ENCODE peak calls at places on chromosomes 11 and 22, in four cellular contexts. One of them, this sample, is unnamed.
A peak's percentile ranks its signal among the peaks of the same experiment; 100 is the strongest.

GRCh38 chr11:548700-549603 is 11.6 kb downstream of the LMNTD2 start:
- DNase-seq in nephron progenitor cell: peak; percentile 3
- DNase-seq in dorsolateral prefrontal cortex: no peak
- DNase-seq in cardiac muscle cell: no peak
- DNase-seq in this sample: no peak

GRCh38 chr22:36762687-36763260 is 13.1 kb downstream of the IFT27 start:
- DNase-seq in nephron progenitor cell: no peak
- DNase-seq in dorsolateral prefrontal cortex: peak; percentile 24
- DNase-seq in cardiac muscle cell: no peak
- DNase-seq in this sample: no peak

GRCh38 chr11:128523616-128524015 is 63.7 kb downstream of the ETS1 start:
- DNase-seq in nephron progenitor cell: no peak
- DNase-seq in dorsolateral prefrontal cortex: no peak
- DNase-seq in cardiac muscle cell: no peak
- DNase-seq in this sample: no peak

GRCh38 chr11:83193315-83194283 is at the start of gene ANKRD42:
- DNase-seq in nephron progenitor cell: peak; percentile 89
- DNase-seq in dorsolateral prefrontal cortex: peak; percentile 94
- DNase-seq in cardiac muscle cell: peak; percentile 98
- DNase-seq in this sample: peak; percentile 87

GRCh38 chr11:72234514-72234830 is 9.5 kb downstream of the PHOX2A start:
- DNase-seq in nephron progenitor cell: no peak
- DNase-seq in dorsolateral prefrontal cortex: no peak
- DNase-seq in cardiac muscle cell: no peak
- DNase-seq in this sample: no peak

GRCh38 chr22:19105867-19106802 is 16.1 kb downstream of the DGCR2 start:
- DNase-seq in nephron progenitor cell: no peak
- DNase-seq in dorsolateral prefrontal cortex: no peak
- DNase-seq in cardiac muscle cell: no peak
- DNase-seq in this sample: peak; percentile 57

GRCh38 chr11:93740031-93740801 is 1.1 kb downstream of the TAF1D start:
- DNase-seq in nephron progenitor cell: peak; percentile 16
- DNase-seq in dorsolateral prefrontal cortex: no peak
- DNase-seq in cardiac muscle cell: peak; percentile 20
- DNase-seq in this sample: no peak

GRCh38 chr11:128494418-128495332 is 92.7 kb downstream of the ETS1 start:
- DNase-seq in nephron progenitor cell: no peak
- DNase-seq in dorsolateral prefrontal cortex: no peak
- DNase-seq in cardiac muscle cell: no peak
- DNase-seq in this sample: no peak

GRCh38 chr11:108872781-108873291 is 208.0 kb downstream of the DDX10 start:
- DNase-seq in nephron progenitor cell: no peak
- DNase-seq in dorsolateral prefrontal cortex: no peak
- DNase-seq in cardiac muscle cell: no peak
- DNase-seq in this sample: no peak

GRCh38 chr11:67045314-67045713 is 11.3 kb upstream of the RHOD start:
- DNase-seq in nephron progenitor cell: no peak
- DNase-seq in dorsolateral prefrontal cortex: peak; percentile 90
- DNase-seq in cardiac muscle cell: no peak
- DNase-seq in this sample: no peak

GRCh38 chr11:84501750-84502149 is 1125.4 kb downstream of the DLG2 start:
- DNase-seq in nephron progenitor cell: no peak
- DNase-seq in dorsolateral prefrontal cortex: no peak
- DNase-seq in cardiac muscle cell: no peak
- DNase-seq in this sample: no peak

DNA sequence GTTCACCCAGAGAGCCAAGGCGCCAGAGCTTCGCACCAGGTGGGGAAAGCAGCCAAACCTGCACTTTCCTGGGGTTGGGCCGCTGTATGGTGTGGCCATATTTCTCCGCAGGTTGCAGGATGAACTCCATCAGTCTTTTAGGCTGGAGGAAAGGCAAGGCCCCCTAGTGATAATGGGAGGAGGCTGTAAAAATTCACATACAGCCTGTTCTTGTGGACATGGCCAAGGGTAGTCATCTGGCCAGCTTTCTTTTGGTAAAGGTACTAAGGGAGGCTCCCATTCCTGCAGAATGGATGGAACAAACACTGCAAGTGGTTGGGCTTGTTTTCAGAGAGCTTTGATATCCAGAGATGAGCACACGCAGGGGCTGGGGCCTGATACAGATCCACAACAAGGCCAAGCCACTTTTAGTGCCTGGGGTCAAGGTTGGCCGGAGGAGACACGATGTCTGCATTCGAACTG is 29.6 kb downstream of the C22orf31 start:
- DNase-seq in nephron progenitor cell: no peak
- DNase-seq in dorsolateral prefrontal cortex: no peak
- DNase-seq in cardiac muscle cell: peak; percentile 14
- DNase-seq in this sample: no peak
- TF ChIP-seq CTCF in nephron progenitor cell: no peak
- TF ChIP-seq CTCF in dorsolateral prefrontal cortex: no peak
- TF ChIP-seq CTCF in cardiac muscle cell: no peak
- TF ChIP-seq CTCF in this sample: no peak

GRCh38 chr11:118120793-118121192 is 31.8 kb downstream of the SCN4B start:
- DNase-seq in nephron progenitor cell: no peak
- DNase-seq in dorsolateral prefrontal cortex: no peak
- DNase-seq in cardiac muscle cell: no peak
- DNase-seq in this sample: no peak
- TF ChIP-seq CTCF in nephron progenitor cell: no peak
- TF ChIP-seq CTCF in dorsolateral prefrontal cortex: no peak
- TF ChIP-seq CTCF in cardiac muscle cell: no peak
- TF ChIP-seq CTCF in this sample: no peak

GRCh38 chr22:49097171-49097925 is 730.3 kb downstream of the BRD1 start:
- DNase-seq in nephron progenitor cell: no peak
- DNase-seq in dorsolateral prefrontal cortex: no peak
- DNase-seq in cardiac muscle cell: no peak
- DNase-seq in this sample: no peak

GRCh38 chr22:49099089-49099488 is 728.6 kb downstream of the BRD1 start:
- DNase-seq in nephron progenitor cell: no peak
- DNase-seq in dorsolateral prefrontal cortex: no peak
- DNase-seq in cardiac muscle cell: no peak
- DNase-seq in this sample: no peak

GRCh38 chr22:49099496-49100124 is 728.1 kb downstream of the BRD1 start:
- DNase-seq in nephron progenitor cell: no peak
- DNase-seq in dorsolateral prefrontal cortex: no peak
- DNase-seq in cardiac muscle cell: no peak
- DNase-seq in this sample: no peak

GRCh38 chr22:49096476-49096875 is 731.2 kb downstream of the BRD1 start:
- DNase-seq in nephron progenitor cell: no peak
- DNase-seq in dorsolateral prefrontal cortex: no peak
- DNase-seq in cardiac muscle cell: no peak
- DNase-seq in this sample: no peak

DNA sequence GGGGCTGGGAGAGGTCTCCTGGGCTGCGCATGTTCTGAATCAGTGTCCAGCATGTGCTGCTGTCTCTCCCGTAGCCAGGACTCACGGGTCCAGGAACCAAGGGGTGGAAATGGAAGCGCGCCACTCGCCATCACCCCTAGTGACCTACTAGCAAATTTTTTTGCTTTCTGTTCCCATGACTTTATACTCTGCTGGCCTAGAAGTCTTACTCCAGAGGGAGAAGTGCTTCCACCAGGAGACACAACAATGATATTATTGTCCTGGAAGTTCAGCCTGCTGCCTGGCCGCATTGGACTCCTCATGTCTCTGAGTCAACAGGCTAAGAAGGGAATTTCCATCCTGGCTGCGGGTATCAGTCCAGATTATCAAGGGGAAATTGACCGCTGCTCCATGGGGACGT is 729.7 kb downstream of the BRD1 start:
- DNase-seq in nephron progenitor cell: no peak
- DNase-seq in dorsolateral prefrontal cortex: no peak
- DNase-seq in cardiac muscle cell: no peak
- DNase-seq in this sample: no peak
- TF ChIP-seq CTCF in nephron progenitor cell: no peak
- TF ChIP-seq CTCF in dorsolateral prefrontal cortex: no peak
- TF ChIP-seq CTCF in cardiac muscle cell: no peak
- TF ChIP-seq CTCF in this sample: no peak

DNA sequence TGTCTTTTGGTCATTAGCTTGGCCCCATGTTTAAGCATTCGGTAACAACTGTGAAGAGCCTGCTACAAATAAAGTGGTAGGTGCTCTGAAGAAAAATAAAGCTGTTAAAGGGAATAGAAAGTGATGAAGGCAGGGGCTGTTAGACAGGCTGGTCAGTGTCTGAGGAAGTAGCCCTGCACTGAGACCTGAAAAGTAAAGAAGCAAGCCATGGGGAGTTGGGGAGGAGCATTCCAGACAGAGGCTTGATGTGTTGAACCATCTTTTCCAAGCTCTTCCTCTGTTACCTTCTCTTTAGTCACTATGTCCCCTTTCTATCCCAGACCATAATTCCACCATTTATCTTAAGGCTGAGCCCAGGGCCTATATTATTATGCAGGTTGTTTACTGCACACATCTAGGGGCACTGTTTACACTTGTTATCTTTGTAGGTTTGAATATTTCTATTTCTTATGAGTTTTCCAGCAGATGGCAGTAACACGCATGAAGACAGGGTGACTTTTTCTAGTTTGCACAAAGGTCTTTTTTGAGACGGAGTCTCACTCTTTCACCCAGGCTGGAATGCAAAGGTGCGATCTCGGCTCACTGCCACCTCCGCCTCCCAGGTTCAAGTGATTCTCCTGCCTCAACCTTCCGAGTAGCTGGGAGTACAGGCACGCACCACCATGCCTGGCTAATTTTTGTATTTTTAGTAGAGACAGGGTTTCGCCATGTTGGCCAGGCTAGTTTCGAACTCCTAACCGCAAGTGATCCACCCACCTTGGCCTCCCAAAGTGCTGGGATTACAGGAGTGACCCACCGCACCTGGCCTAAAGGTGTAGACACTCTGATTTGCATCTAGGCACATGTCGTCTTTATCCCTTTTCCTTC is 23.0 kb downstream of the ZFTA start:
- DNase-seq in nephron progenitor cell: no peak
- DNase-seq in dorsolateral prefrontal cortex: no peak
- DNase-seq in cardiac muscle cell: no peak
- DNase-seq in this sample: no peak
- TF ChIP-seq CTCF in nephron progenitor cell: no peak
- TF ChIP-seq CTCF in dorsolateral prefrontal cortex: peak; percentile 28
- TF ChIP-seq CTCF in cardiac muscle cell: peak; percentile 28
- TF ChIP-seq CTCF in this sample: no peak

DNA sequence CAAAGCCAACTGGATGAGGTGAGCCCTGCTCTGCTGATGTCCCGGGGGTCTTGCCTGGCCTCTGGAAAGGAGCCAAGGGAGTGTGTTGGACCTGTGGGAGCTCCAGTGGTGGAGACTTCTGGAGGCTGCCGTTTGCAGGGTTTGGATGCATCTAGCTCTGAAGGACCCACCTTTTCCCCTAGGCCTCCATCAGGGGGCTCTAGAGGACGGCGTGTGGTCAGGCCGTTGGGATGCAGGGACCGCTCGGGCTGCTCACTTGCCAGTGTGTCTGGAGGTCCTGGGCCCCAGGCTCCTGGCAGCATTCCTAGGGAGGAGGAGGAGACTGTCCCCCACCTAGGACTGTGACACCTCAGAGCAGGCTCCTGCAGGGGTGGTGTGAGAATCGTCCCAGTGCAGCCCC is 58.3 kb downstream of the PRDM11 start:
- DNase-seq in nephron progenitor cell: peak; percentile 23
- DNase-seq in dorsolateral prefrontal cortex: no peak
- DNase-seq in cardiac muscle cell: peak; percentile 35
- DNase-seq in this sample: no peak
- TF ChIP-seq CTCF in nephron progenitor cell: peak; percentile 16
- TF ChIP-seq CTCF in dorsolateral prefrontal cortex: no peak
- TF ChIP-seq CTCF in cardiac muscle cell: peak; percentile 29
- TF ChIP-seq CTCF in this sample: no peak

GRCh38 chr22:33210129-33210784 is 152.1 kb upstream of the SYN3 start:
- DNase-seq in nephron progenitor cell: peak; percentile 47
- DNase-seq in dorsolateral prefrontal cortex: no peak
- DNase-seq in cardiac muscle cell: peak; percentile 65
- DNase-seq in this sample: peak; percentile 36
- TF ChIP-seq CTCF in nephron progenitor cell: peak; percentile 70
- TF ChIP-seq CTCF in dorsolateral prefrontal cortex: peak; percentile 55
- TF ChIP-seq CTCF in cardiac muscle cell: peak; percentile 62
- TF ChIP-seq CTCF in this sample: peak; percentile 57

DNA sequence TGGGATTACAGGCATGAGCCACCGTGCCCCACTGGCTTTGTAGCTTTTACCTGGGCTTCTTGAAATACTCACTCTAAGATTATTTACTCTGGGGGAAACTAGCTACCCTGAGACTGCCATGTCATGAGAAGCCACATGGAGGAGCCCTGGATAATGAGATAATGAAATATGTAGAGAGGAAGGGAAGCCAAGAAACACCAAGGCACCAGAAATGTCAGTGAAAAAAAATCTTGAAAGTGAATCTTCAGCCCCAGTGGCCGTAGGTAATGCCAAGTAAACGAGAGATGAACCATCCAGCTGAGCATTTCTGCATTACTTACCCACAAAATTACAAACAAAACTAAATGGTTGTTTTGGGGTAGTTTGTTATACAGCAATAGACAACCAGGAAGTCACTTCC is 125.6 kb downstream of the APIP start:
- DNase-seq in nephron progenitor cell: no peak
- DNase-seq in dorsolateral prefrontal cortex: no peak
- DNase-seq in cardiac muscle cell: no peak
- DNase-seq in this sample: no peak
- TF ChIP-seq CTCF in nephron progenitor cell: no peak
- TF ChIP-seq CTCF in dorsolateral prefrontal cortex: no peak
- TF ChIP-seq CTCF in cardiac muscle cell: peak; percentile 19
- TF ChIP-seq CTCF in this sample: no peak

GRCh38 chr11:102312656-102313055 is 4.6 kb upstream of the BIRC3 start:
- DNase-seq in nephron progenitor cell: no peak
- DNase-seq in dorsolateral prefrontal cortex: no peak
- DNase-seq in cardiac muscle cell: no peak
- DNase-seq in this sample: no peak

GRCh38 chr11:102313225-102313940 is 3.9 kb upstream of the BIRC3 start:
- DNase-seq in nephron progenitor cell: no peak
- DNase-seq in dorsolateral prefrontal cortex: no peak
- DNase-seq in cardiac muscle cell: no peak
- DNase-seq in this sample: no peak

GRCh38 chr11:102306048-102306575 is 11.2 kb upstream of the BIRC3 start:
- DNase-seq in nephron progenitor cell: no peak
- DNase-seq in dorsolateral prefrontal cortex: no peak
- DNase-seq in cardiac muscle cell: no peak
- DNase-seq in this sample: no peak

GRCh38 chr11:102306817-102307814 is 10.2 kb upstream of the BIRC3 start:
- DNase-seq in nephron progenitor cell: no peak
- DNase-seq in dorsolateral prefrontal cortex: no peak
- DNase-seq in cardiac muscle cell: no peak
- DNase-seq in this sample: no peak

GRCh38 chr11:102309621-102310541 is 7.4 kb upstream of the BIRC3 start:
- DNase-seq in nephron progenitor cell: no peak
- DNase-seq in dorsolateral prefrontal cortex: no peak
- DNase-seq in cardiac muscle cell: no peak
- DNase-seq in this sample: no peak
- TF ChIP-seq CTCF in nephron progenitor cell: peak; percentile 12
- TF ChIP-seq CTCF in dorsolateral prefrontal cortex: no peak
- TF ChIP-seq CTCF in cardiac muscle cell: no peak
- TF ChIP-seq CTCF in this sample: no peak

GRCh38 chr11:134253189-134253993 is at the start of the genes ACAD8 and THYN1:
- DNase-seq in nephron progenitor cell: peak; percentile 96
- DNase-seq in dorsolateral prefrontal cortex: peak; percentile 98
- DNase-seq in cardiac muscle cell: peak; percentile 99
- DNase-seq in this sample: peak; percentile 99
- TF ChIP-seq CTCF in nephron progenitor cell: no peak
- TF ChIP-seq CTCF in dorsolateral prefrontal cortex: peak; percentile 52
- TF ChIP-seq CTCF in cardiac muscle cell: no peak
- TF ChIP-seq CTCF in this sample: peak; percentile 12

GRCh38 chr11:62143727-62144126 is 19.9 kb downstream of the INCENP start:
- DNase-seq in nephron progenitor cell: no peak
- DNase-seq in dorsolateral prefrontal cortex: no peak
- DNase-seq in cardiac muscle cell: no peak
- DNase-seq in this sample: no peak
- TF ChIP-seq CTCF in nephron progenitor cell: no peak
- TF ChIP-seq CTCF in dorsolateral prefrontal cortex: no peak
- TF ChIP-seq CTCF in cardiac muscle cell: no peak
- TF ChIP-seq CTCF in this sample: no peak

This sample was measured in glutamatergic neuron.